ENCODE peak calls at places on chromosomes 6 and 20, in five cellular contexts. Z is lower lobe of right lung; C is EL; I is stimulated activated CD4-positive, alpha-beta T cell treated with anti-CD3 and anti-CD28 coated beads, Interleukin-15, amount 100 ng/mL, for 1 hour; H is C1 segment of cervical spinal cord. R is an unnamed sample.

GRCh38 chr6:87561012-87561411 is 28.8 kb downstream of the RARS2 start:
- DNase-seq in H (no peak), I (no peak), Z (no peak), C (no peak), R (no peak)

GRCh38 chr20:21564127-21564773 is 50.4 kb upstream of the NKX2-2 start:
- DNase-seq in C (no peak), I (no peak), H (no peak), Z (no peak), R (peak; percentile 11)

GRCh38 chr6:169898788-169899480 is 147.5 kb downstream of the ERMARD start:
- DNase-seq in C (no peak), H (no peak), Z (no peak), I (no peak), R (no peak)

GRCh38 chr6:111096246-111096645 is 8.9 kb downstream of the SLC16A10 start:
- DNase-seq in Z (peak; percentile 66), H (no peak), I (no peak), C (no peak), R (no peak)

GRCh38 chr6:162856885-162857284 is 129.1 kb downstream of the PACRG start:
- DNase-seq in H (peak; percentile 78), C (peak; percentile 81), I (no peak), Z (no peak), R (peak; percentile 41)

GRCh38 chr6:133083248-133083967 is 157.7 kb upstream of the EYA4 start:
- DNase-seq in I (no peak), C (no peak), H (no peak), Z (no peak), R (no peak)

GRCh38 chr6:33588894-33589293 is 8.8 kb upstream of the BAK1 start:
- DNase-seq in H (no peak), C (no peak), Z (no peak), I (no peak), R (no peak)

GRCh38 chr6:54327631-54328030 is 19.4 kb downstream of the TINAG start:
- DNase-seq in H (no peak), I (no peak), C (no peak), Z (no peak), R (no peak)

GRCh38 chr6:108581237-108581931 is 20.7 kb downstream of the FOXO3 start:
- DNase-seq in I (no peak), H (no peak), Z (no peak), C (peak; percentile 81), R (peak; percentile 58)

GRCh38 chr6:135583256-135583758 is 85.8 kb upstream of the AHI1 start:
- DNase-seq in Z (no peak), I (no peak), H (no peak), C (peak; percentile 53), R (no peak)

GRCh38 chr6:72619883-72620696 is 1.8 kb upstream of the KCNQ5 start:
- DNase-seq in C (peak; percentile 47), I (peak; percentile 60), H (peak; percentile 42), Z (peak; percentile 50), R (no peak)

GRCh38 chr20:41643504-41643938 is 25.3 kb upstream of the CHD6 start:
- DNase-seq in C (peak; percentile 52), Z (peak; percentile 66), H (no peak), I (no peak), R (peak; percentile 67)

GRCh38 chr6:84546427-84546914 is 217.9 kb downstream of the TBX18 start:
- DNase-seq in H (no peak), I (no peak), C (peak; percentile 28), Z (no peak), R (no peak)

GRCh38 chr6:13355043-13355945 is 27.0 kb upstream of the TBC1D7 start:
- DNase-seq in I (no peak), H (no peak), C (peak; percentile 96), Z (no peak), R (peak; percentile 90)

GRCh38 chr6:151225919-151226318 is 13.8 kb upstream of the AKAP12 start:
- DNase-seq in I (no peak), Z (no peak), H (no peak), C (no peak), R (no peak)

R was measured in RCC 7860.